ENCODE peak calls at places on chromosomes 4 and X, in seven cellular contexts. N is astrocyte of the cerebellum, U is transverse colon, L is progenitor cell of endocrine pancreas, I is natural killer cell, B is H9, G is MCF 10A. D is an unnamed sample.

GRCh38 chr4:133720001-133720400 is 481.6 kb downstream of the PABPC4L start:
- DNase-seq in N (no peak), U (no peak), L (no peak), I (no peak), B (no peak), G (no peak), D (no peak)

GRCh38 chr4:78247541-78248285 is 190.6 kb downstream of the FRAS1 start:
- DNase-seq in N (no peak), U (no peak), L (no peak), I (no peak), B (no peak), G (no peak), D (no peak)

GRCh38 chr4:107453231-107453630 is 266.8 kb downstream of the PAPSS1 start:
- DNase-seq in N (no peak), U (no peak), L (no peak), I (no peak), B (no peak), G (no peak), D (no peak)

GRCh38 chrX:130700629-130701028 is 202.4 kb downstream of the ENOX2 start:
- DNase-seq in N (no peak), U (no peak), L (no peak), I (no peak), B (no peak), G (no peak), D (no peak)

GRCh38 chr4:154491731-154492249 is at the start of gene DCHS2:
- DNase-seq in N (no peak), U (peak; percentile 24), L (peak; percentile 20), I (no peak), B (peak; percentile 83), G (no peak), D (no peak)

GRCh38 chrX:3066555-3066954 is 25.3 kb downstream of the ARSF start:
- DNase-seq in N (no peak), U (no peak), L (no peak), I (no peak), B (no peak), G (peak; percentile 18), D (no peak)

GRCh38 chr4:88672987-88673386 is 24.6 kb downstream of the NAP1L5 start:
- DNase-seq in N (no peak), U (no peak), L (no peak), I (no peak), B (peak; percentile 44), G (peak; percentile 33), D (no peak)

GRCh38 chrX:17390325-17390992 is 15.5 kb downstream of the NHS start:
- DNase-seq in N (no peak), U (no peak), L (no peak), I (no peak), B (no peak), G (no peak), D (no peak)

GRCh38 chrX:129875669-129876068 is 30.3 kb upstream of the UTP14A start:
- DNase-seq in N (peak; percentile 58), U (no peak), L (no peak), I (no peak), B (no peak), G (peak; percentile 11), D (no peak)

DNA sequence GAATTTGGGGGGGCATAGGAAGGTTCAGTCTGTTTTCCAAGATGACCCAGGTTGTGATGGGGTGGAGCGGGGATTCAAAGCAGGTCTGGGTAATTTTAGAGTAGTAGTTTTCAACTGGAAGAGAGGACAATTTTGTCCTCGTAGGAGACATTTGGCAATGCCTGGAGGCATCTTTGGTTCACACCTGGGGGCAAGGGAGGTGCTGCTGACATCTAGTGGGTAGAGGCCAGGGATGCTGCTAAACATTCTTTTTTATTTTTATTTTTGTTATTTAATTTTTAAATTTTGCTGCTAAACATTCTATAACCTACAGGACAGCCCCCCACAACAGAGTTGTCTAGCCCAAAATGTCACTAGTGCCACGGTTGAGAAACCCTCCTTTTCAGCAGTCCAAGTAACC is 1.9 kb downstream of the RAB9A start:
- DNase-seq in N (no peak), U (no peak), L (no peak), I (no peak), B (no peak), G (no peak), D (no peak)
- TF ChIP-seq CTCF in N (peak; percentile 23), U (no peak), L (no peak), I (peak; percentile 15), B (peak; percentile 46), G (peak; percentile 15), D (peak; percentile 26)

GRCh38 chrX:109774706-109775105 is 41.6 kb upstream of the ACSL4 start:
- DNase-seq in N (no peak), U (no peak), L (no peak), I (no peak), B (no peak), G (peak; percentile 81), D (peak; percentile 5)

GRCh38 chrX:109770780-109771179 is 37.7 kb upstream of the ACSL4 start:
- DNase-seq in N (no peak), U (no peak), L (no peak), I (no peak), B (no peak), G (no peak), D (no peak)

GRCh38 chrX:109776432-109776831 is 43.4 kb upstream of the ACSL4 start:
- DNase-seq in N (no peak), U (no peak), L (no peak), I (no peak), B (no peak), G (no peak), D (no peak)

GRCh38 chrX:109774136-109774535 is 41.1 kb upstream of the ACSL4 start:
- DNase-seq in N (no peak), U (no peak), L (no peak), I (no peak), B (no peak), G (no peak), D (no peak)

DNA sequence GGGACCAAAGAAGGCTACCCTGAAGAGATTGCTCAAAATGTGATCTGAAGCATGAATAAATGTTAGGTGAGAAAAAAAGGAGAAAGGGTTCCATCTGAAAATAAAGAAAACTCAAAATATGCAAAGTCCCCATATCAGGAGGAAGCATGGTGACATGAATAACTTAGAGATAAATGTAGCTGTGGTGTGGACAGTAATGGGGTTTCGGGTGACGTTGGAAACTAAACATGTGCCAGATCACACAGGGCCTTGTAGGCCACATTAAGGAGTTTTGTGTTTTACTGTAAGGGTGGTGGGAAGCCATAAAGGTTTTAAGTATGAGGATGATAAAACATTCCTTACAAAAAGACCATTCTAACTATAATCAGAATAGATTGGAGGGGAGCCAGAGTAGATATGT is 40.3 kb upstream of the ACSL4 start:
- DNase-seq in N (no peak), U (no peak), L (no peak), I (no peak), B (no peak), G (no peak), D (no peak)
- TF ChIP-seq CTCF in N (no peak), U (no peak), L (no peak), I (no peak), B (no peak), G (no peak), D (no peak)

GRCh38 chr4:25085621-25086020 is 54.9 kb upstream of the LGI2 start:
- DNase-seq in N (no peak), U (peak; percentile 36), L (no peak), I (no peak), B (no peak), G (no peak), D (no peak)

GRCh38 chr4:25092139-25092538 is 61.4 kb upstream of the LGI2 start:
- DNase-seq in N (no peak), U (no peak), L (no peak), I (no peak), B (no peak), G (no peak), D (no peak)

GRCh38 chr4:25088342-25088952 is 57.7 kb upstream of the LGI2 start:
- DNase-seq in N (no peak), U (no peak), L (no peak), I (no peak), B (no peak), G (no peak), D (no peak)

GRCh38 chr4:25089058-25089763 is 58.5 kb upstream of the LGI2 start:
- DNase-seq in N (no peak), U (no peak), L (no peak), I (no peak), B (no peak), G (no peak), D (no peak)

DNA sequence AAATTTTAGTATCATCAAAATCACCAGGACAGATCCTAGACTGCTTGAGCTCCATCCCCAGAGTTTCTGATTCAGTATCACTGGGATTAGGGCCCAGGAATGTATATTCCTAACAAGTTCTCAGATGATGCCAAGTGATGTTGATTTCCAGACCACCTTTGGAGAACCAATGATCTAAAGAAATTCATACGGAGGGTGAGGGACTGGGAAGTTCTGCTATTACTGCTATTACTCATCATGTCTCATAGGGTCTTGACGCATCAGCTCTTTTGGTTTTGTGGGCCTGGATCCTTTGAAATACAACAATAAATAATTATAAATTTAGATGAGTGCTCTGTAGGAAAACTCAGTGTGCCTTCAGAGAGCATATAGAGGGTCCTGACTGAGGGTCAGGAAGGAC is 59.8 kb upstream of the LGI2 start:
- DNase-seq in N (peak; percentile 9), U (no peak), L (no peak), I (no peak), B (no peak), G (no peak), D (no peak)
- TF ChIP-seq CTCF in N (no peak), U (no peak), L (no peak), I (no peak), B (no peak), G (no peak), D (no peak)

GRCh38 chr4:137611998-137612700 is 79.9 kb upstream of the PCDH18 start:
- DNase-seq in N (no peak), U (no peak), L (no peak), I (no peak), B (no peak), G (no peak), D (no peak)

GRCh38 chr4:137614491-137614890 is 82.2 kb upstream of the PCDH18 start:
- DNase-seq in N (no peak), U (no peak), L (no peak), I (no peak), B (no peak), G (no peak), D (no peak)

GRCh38 chr4:137609693-137610450 is 77.6 kb upstream of the PCDH18 start:
- DNase-seq in N (no peak), U (no peak), L (no peak), I (no peak), B (no peak), G (no peak), D (no peak)

GRCh38 chr4:137608085-137608484 is 75.8 kb upstream of the PCDH18 start:
- DNase-seq in N (no peak), U (no peak), L (no peak), I (no peak), B (no peak), G (no peak), D (no peak)

DNA sequence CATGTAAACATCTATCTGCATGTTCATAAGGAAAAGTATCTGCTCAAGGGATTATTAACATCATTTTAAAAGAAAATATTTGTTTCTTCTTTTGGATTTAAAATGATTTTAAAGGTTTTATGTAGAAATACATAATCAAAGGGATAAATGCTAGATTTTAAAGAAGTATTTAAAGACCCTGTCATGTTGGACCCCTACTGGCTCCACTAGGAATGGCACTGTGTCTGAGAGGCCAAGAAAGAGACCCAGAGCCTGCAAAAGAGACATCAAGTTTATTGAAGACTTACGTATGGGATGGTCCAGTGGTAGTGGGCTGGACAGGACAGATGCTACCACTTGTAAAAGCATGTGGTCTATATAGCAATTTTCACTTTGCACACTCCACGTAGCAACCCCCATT is 78.7 kb upstream of the PCDH18 start:
- DNase-seq in N (no peak), U (no peak), L (no peak), I (no peak), B (peak; percentile 41), G (peak; percentile 24), D (no peak)
- TF ChIP-seq CTCF in N (peak; percentile 62), U (no peak), L (peak; percentile 61), I (no peak), B (peak; percentile 74), G (peak; percentile 30), D (peak; percentile 62)

D was measured in retinal pigment epithelial cell.